ENCODE peak calls at places on chromosomes 3 and 15, in five cellular contexts. B, H, Y, U and S are unnamed samples.

GRCh38 chr3:39592306-39592705 is 124.8 kb downstream of the MOBP start:
- DNase-seq in B (no peak), H (no peak), Y (no peak), U (no peak), S (no peak)

GRCh38 chr15:39181901-39182300 is 399.0 kb upstream of the THBS1 start:
- DNase-seq in B (no peak), H (peak; percentile 71), Y (no peak), U (no peak), S (peak; percentile 34)

GRCh38 chr3:27714692-27715453 is 7.2 kb downstream of the EOMES start:
- DNase-seq in B (peak; percentile 64), H (no peak), Y (peak; percentile 88), U (no peak), S (no peak)

GRCh38 chr15:38201714-38202113 is 50.9 kb upstream of the SPRED1 start:
- DNase-seq in B (no peak), H (no peak), Y (no peak), U (no peak), S (no peak)

GRCh38 chr15:39998511-39998910 is 40.5 kb downstream of the SRP14 start:
- DNase-seq in B (no peak), H (no peak), Y (no peak), U (no peak), S (no peak)

GRCh38 chr15:70530035-70530499 is 233.3 kb downstream of the UACA start:
- DNase-seq in B (no peak), H (no peak), Y (no peak), U (no peak), S (no peak)

GRCh38 chr15:65917936-65918335 is 48.6 kb downstream of the RAB11A start:
- DNase-seq in B (no peak), H (no peak), Y (no peak), U (no peak), S (no peak)

GRCh38 chr3:50146316-50146901 is 8.7 kb upstream of the SEMA3F start:
- DNase-seq in B (no peak), H (no peak), Y (no peak), U (no peak), S (no peak)

GRCh38 chr3:13016083-13016725 is 57.0 kb downstream of the IQSEC1 start:
- DNase-seq in B (no peak), H (no peak), Y (no peak), U (no peak), S (peak; percentile 73)

GRCh38 chr15:82730022-82730530 is 20.4 kb upstream of the AP3B2 start:
- DNase-seq in B (no peak), H (no peak), Y (no peak), U (no peak), S (no peak)

DNA sequence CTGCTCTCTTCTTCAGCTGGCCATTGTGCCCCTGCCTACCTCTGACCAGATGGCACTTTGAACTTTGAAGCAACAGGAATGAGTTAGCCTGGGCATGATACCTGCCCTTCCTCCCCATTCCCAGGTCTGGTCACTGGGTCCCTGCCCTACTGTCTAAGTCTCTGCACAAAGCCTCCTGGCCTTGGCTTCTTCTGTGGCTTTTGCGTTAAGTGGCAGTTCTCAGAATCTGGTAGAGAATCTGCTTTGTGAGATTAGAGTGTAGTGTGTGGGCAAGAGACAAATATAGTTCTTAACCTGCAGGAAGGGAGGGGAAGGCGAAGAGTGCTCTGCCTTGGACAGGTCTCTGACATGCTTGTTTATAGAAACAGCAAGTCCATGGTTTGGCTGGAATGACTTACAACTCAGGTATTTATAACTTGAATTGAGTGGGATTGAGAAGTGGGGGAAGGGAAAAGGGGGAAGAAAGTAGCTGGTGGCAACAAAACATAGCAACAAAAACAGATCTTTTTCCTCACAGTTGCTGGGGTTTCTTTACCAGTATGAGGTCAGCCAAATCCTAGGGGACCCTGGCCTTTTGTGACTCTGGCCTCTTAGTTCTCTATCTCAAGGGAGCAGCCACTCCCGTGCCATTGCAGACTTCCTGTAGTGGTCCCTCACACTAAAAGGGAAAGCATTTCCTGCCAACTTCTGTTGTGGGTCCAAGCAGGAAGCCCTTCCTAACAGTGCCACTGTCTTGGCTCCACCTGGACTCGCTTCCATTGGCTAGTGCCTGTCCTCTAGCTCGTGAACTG is 16.7 kb downstream of the MAPKBP1 start:
- DNase-seq in B (no peak), H (peak; percentile 14), Y (no peak), U (no peak), S (peak; percentile 71)
- H3K4me2 ChIP-seq in B (no peak overlapping the region), H (peak overlapping the region; percentile 22), Y (no peak overlapping the region), U (no peak overlapping the region), S (peak overlapping the region; percentile 58)

DNA sequence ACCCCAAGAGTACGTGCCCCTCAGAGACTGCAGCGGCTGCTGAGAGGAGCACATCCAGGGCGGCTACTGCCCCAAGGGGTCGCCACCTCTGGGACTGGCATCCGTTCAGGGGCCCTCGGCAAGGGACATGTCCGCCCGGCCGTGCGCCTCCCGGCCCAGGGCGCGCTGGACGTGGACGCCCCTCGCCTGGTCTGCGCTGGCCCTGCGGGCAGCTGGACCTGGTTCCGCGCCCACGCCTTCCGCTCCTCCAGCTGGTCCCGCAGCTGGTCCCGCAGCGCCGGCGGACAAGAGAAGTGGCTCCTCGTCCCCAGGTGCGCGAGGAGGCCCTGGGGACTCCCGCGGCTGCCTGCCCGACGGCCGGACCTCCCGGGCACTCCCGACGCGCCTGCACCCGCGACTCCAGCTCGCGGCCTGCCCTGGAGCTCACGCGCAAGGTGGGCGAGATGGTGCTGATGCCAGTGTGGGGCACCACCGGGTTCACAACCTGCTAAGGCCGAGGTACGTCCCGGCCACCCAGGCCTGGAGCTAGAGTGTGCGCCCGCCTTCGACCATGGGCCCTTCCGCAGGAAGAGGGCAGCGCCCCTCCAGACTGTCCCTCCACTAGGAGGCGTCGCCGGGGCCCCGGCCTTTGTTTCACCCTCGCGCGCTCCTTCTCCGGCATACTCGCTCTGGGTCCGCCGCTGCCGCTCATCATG is 14.4 kb upstream of the GP9 start:
- DNase-seq in B (peak; percentile 79), H (no peak), Y (no peak), U (no peak), S (no peak)
- H3K4me2 ChIP-seq in B (no peak overlapping the region), H (no peak overlapping the region), Y (no peak overlapping the region), U (no peak overlapping the region), S (peak overlapping the region; percentile 39)

DNA sequence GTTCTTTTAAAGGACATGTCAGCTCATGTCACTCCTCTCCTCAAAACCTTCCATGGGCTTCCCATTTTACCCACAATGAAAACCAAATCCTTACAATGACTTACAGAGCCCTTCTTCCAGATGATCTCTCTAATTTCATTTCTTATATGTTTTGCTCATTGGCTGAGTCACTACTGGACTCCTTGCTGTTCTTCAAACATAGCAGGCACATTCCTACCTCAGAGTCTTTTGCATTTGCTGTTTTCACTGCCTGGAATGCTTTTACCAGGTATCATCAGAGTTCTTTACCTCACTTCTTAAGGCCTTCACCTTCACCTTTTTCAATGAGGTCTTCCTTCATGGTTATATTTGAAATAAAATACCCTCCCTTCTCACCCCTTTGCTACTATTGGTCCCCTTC is 57.3 kb downstream of the NECTIN3 start:
- DNase-seq in B (no peak), H (peak; percentile 2), Y (no peak), U (no peak), S (no peak)
- H3K4me2 ChIP-seq in B (no peak overlapping the region), H (no peak overlapping the region), Y (no peak overlapping the region), U (no peak overlapping the region), S (no peak overlapping the region)

DNA sequence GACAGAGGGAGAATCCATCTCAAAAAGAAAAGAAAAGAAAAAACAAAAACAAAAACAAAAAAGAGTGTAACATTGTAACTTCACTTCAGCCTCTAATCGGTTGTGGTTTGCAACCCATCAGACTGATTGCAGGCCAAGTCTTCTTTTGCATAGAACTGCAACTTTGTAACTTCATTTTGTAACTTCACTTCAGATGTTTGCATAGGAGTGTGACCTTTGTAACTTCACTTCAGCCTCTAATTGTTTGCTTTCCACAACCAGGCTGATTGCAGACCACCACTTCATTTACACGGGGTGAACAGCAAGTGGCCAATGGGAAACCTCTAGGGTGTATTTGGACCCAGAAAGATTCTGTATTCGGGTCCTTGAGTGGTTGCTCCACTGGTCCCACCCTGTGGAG is 79.1 kb upstream of the CHMP2B start:
- DNase-seq in B (no peak), H (no peak), Y (no peak), U (no peak), S (no peak)
- H3K4me2 ChIP-seq in B (no peak overlapping the region), H (no peak overlapping the region), Y (no peak overlapping the region), U (no peak overlapping the region), S (no peak overlapping the region)

GRCh38 chr3:189121088-189121487 is 50.7 kb upstream of the TPRG1 start:
- DNase-seq in B (no peak), H (no peak), Y (no peak), U (no peak), S (peak; percentile 42)
- H3K4me2 ChIP-seq in B (no peak overlapping the region), H (no peak overlapping the region), Y (no peak overlapping the region), U (no peak overlapping the region), S (no peak overlapping the region)

GRCh38 chr3:69012111-69012835 is 1.2 kb downstream of the EOGT start:
- DNase-seq in B (peak; percentile 63), H (no peak), Y (no peak), U (no peak), S (peak; percentile 73)

GRCh38 chr3:69008980-69009379 is 4.5 kb downstream of the EOGT start:
- DNase-seq in B (peak; percentile 73), H (no peak), Y (peak; percentile 29), U (no peak), S (no peak)

GRCh38 chr3:69012836-69013255 is 638 bp downstream of the EOGT start:
- DNase-seq in B (peak; percentile 61), H (peak; percentile 30), Y (peak; percentile 52), U (peak; percentile 17), S (peak; percentile 93)

GRCh38 chr3:69011331-69011730 is 2.2 kb downstream of the EOGT start:
- DNase-seq in B (no peak), H (no peak), Y (no peak), U (no peak), S (no peak)

GRCh38 chr3:69009559-69010410 is 3.7 kb downstream of the EOGT start:
- DNase-seq in B (peak; percentile 82), H (no peak), Y (peak; percentile 51), U (no peak), S (peak; percentile 87)
- H3K4me2 ChIP-seq in B (no peak overlapping the region), H (no peak overlapping the region), Y (peak overlapping the region; percentile 51), U (no peak overlapping the region), S (peak overlapping the region; percentile 46)

DNA sequence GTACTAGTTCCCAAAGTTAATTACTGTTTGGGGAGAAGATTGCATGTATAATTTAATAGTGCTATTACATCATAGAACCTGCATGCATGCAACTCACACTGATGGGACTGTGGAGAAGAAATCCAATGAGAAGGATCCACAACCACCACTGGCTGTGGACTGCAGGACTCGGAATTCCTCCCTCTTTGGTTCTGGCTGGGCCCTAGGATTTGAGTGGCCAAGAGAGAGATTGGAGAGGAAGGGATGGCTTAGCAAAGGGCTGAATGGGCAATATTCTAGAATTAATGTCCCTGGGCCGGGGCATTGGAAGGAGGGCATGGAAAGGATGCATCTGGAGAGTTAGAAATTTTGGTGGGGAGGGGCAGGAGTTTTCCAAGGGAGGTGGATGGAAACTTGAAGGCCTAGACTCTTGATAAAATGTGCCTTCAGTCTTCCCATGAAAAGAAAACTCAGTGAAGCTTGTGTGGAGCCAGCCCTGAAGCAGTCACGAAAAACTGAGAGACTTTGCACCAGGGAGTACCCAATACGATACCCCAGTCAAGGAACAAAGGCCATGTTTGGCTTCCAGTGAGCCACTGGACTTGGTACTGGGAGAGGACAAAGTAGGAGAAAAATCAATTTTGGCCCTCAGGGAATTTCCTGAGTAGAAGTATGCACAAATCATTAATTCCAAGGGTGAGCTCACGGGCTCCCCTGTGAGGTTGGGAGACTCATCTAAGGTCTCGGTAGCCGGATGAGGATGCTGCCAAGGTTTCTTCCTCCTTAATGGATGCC is 31.4 kb upstream of the TPM1 start:
- DNase-seq in B (no peak), H (no peak), Y (no peak), U (no peak), S (no peak)
- H3K4me2 ChIP-seq in B (no peak overlapping the region), H (no peak overlapping the region), Y (no peak overlapping the region), U (no peak overlapping the region), S (no peak overlapping the region)